ENCODE peak calls at places on chromosomes 13 and 19, in nine cellular contexts. K is stimulated activated CD8-positive, alpha-beta memory T cell treated with anti-CD3 and anti-CD28 coated beads, Interleukin-7, amount 100 ng/mL, for 24 hours; J is AG04450; M is GM13977; D is fibroblast of the conjunctiva; B is SW480; I is NCI-H1436; G is caudate nucleus; C is CD8-positive, alpha-beta memory T cell. Q is an unnamed sample.
A peak's percentile ranks its signal among the peaks of the same experiment; 100 is the strongest.

GRCh38 chr13:110571897-110572777 is 10.6 kb upstream of the RAB20 start:
- DNase-seq in B (no peak), M (no peak), J (no peak), C (no peak), D (no peak), G (no peak), K (no peak), I (no peak), Q (no peak)

GRCh38 chr19:42254850-42255765 is at the start of gene ERF:
- DNase-seq in C (peak; percentile 95), K (peak; percentile 86), B (peak; percentile 91), D (peak; percentile 75), J (peak; percentile 58), G (peak; percentile 92), M (peak; percentile 99), I (peak; percentile 86), Q (peak; percentile 94)

GRCh38 chr19:18809149-18809978 is 18.3 kb upstream of the COMP start:
- DNase-seq in B (no peak), I (no peak), M (no peak), J (peak; percentile 38), K (no peak), C (no peak), D (peak; percentile 80), G (no peak), Q (no peak)

GRCh38 chr13:80141114-80141849 is 199.6 kb downstream of the SPRY2 start:
- DNase-seq in J (peak; percentile 44), M (no peak), I (no peak), B (no peak), C (no peak), K (no peak), G (peak; percentile 12), D (peak; percentile 65), Q (no peak)

GRCh38 chr13:44004881-44005280 is 125.2 kb downstream of the LACC1 start:
- DNase-seq in K (no peak), C (no peak), J (peak; percentile 23), G (no peak), D (peak; percentile 8), M (no peak), B (no peak), I (no peak), Q (no peak)

GRCh38 chr13:94110011-94110410 is 369.5 kb downstream of the DCT start:
- DNase-seq in C (no peak), D (no peak), I (no peak), G (no peak), B (no peak), J (no peak), K (no peak), M (no peak), Q (no peak)

GRCh38 chr19:55623130-55623868 is 1.1 kb downstream of the ZNF784 start:
- DNase-seq in C (no peak), B (no peak), M (no peak), G (no peak), K (no peak), D (no peak), I (no peak), J (no peak), Q (no peak)

GRCh38 chr13:82802528-82802927 is 1079.7 kb downstream of the SLITRK1 start:
- DNase-seq in M (no peak), J (no peak), C (no peak), K (no peak), I (no peak), B (no peak), G (no peak), D (no peak), Q (no peak)

GRCh38 chr19:28437390-28438346 is 775.3 kb downstream of the UQCRFS1 start:
- DNase-seq in B (no peak), K (no peak), I (peak; percentile 36), J (no peak), D (no peak), G (no peak), C (no peak), M (no peak), Q (no peak)